ENCODE peak calls at places on chromosomes 13 and 19, in six cellular contexts. One of them, this sample, is unnamed.

GRCh38 chr19:54421169-54421516 is 5.9 kb downstream of the TTYH1 start:
- ATAC-seq in Panc1: no peak
- ATAC-seq in HCT116: no peak
- ATAC-seq in HepG2: no peak
- ATAC-seq in GM23338: peak; percentile 37
- ATAC-seq in K562: no peak
- ATAC-seq in this sample: no peak

GRCh38 chr19:2129022-2129421 is 22.3 kb downstream of the AP3D1 start:
- ATAC-seq in Panc1: no peak
- ATAC-seq in HCT116: no peak
- ATAC-seq in HepG2: no peak
- ATAC-seq in GM23338: no peak
- ATAC-seq in K562: no peak
- ATAC-seq in this sample: no peak

GRCh38 chr19:3006075-3006767 is 22.9 kb downstream of the TLE2 start:
- ATAC-seq in Panc1: peak; percentile 62
- ATAC-seq in HCT116: peak; percentile 97
- ATAC-seq in HepG2: no peak
- ATAC-seq in GM23338: peak; percentile 94
- ATAC-seq in K562: peak; percentile 100
- ATAC-seq in this sample: no peak

GRCh38 chr13:73924607-73925006 is 209.6 kb downstream of the KLF12 start:
- ATAC-seq in Panc1: no peak
- ATAC-seq in HCT116: no peak
- ATAC-seq in HepG2: no peak
- ATAC-seq in GM23338: no peak
- ATAC-seq in K562: no peak
- ATAC-seq in this sample: no peak

GRCh38 chr13:80630685-80631121 is 289.8 kb upstream of the SPRY2 start:
- ATAC-seq in Panc1: no peak
- ATAC-seq in HCT116: no peak
- ATAC-seq in HepG2: no peak
- ATAC-seq in GM23338: no peak
- ATAC-seq in K562: no peak
- ATAC-seq in this sample: peak; percentile 92

GRCh38 chr13:35716644-35717170 is 240.2 kb upstream of the MAB21L1 start:
- ATAC-seq in Panc1: no peak
- ATAC-seq in HCT116: no peak
- ATAC-seq in HepG2: no peak
- ATAC-seq in GM23338: no peak
- ATAC-seq in K562: no peak
- ATAC-seq in this sample: no peak

GRCh38 chr13:51745236-51745635 is 58.7 kb downstream of the DHRS12 start:
- ATAC-seq in Panc1: no peak
- ATAC-seq in HCT116: no peak
- ATAC-seq in HepG2: no peak
- ATAC-seq in GM23338: no peak
- ATAC-seq in K562: no peak
- ATAC-seq in this sample: no peak

GRCh38 chr13:44756411-44756810 is 180.3 kb upstream of the TSC22D1 start:
- ATAC-seq in Panc1: no peak
- ATAC-seq in HCT116: no peak
- ATAC-seq in HepG2: no peak
- ATAC-seq in GM23338: no peak
- ATAC-seq in K562: no peak
- ATAC-seq in this sample: no peak

GRCh38 chr19:39341720-39342604 is at the start of gene SAMD4B:
- ATAC-seq in Panc1: peak; percentile 94
- ATAC-seq in HCT116: peak; percentile 92
- ATAC-seq in HepG2: peak; percentile 94
- ATAC-seq in GM23338: peak; percentile 91
- ATAC-seq in K562: peak; percentile 95
- ATAC-seq in this sample: peak; percentile 97

GRCh38 chr13:90738881-90739280 is 608.6 kb upstream of the MIR17HG start:
- ATAC-seq in Panc1: no peak
- ATAC-seq in HCT116: no peak
- ATAC-seq in HepG2: no peak
- ATAC-seq in GM23338: no peak
- ATAC-seq in K562: no peak
- ATAC-seq in this sample: no peak

GRCh38 chr19:13579388-13580060 is 73.2 kb upstream of the CACNA1A start:
- ATAC-seq in Panc1: no peak
- ATAC-seq in HCT116: no peak
- ATAC-seq in HepG2: no peak
- ATAC-seq in GM23338: no peak
- ATAC-seq in K562: no peak
- ATAC-seq in this sample: no peak

GRCh38 chr13:33286143-33286542 is 588 bp upstream of the STARD13 start:
- ATAC-seq in Panc1: no peak
- ATAC-seq in HCT116: no peak
- ATAC-seq in HepG2: peak; percentile 17
- ATAC-seq in GM23338: peak; percentile 17
- ATAC-seq in K562: no peak
- ATAC-seq in this sample: no peak

GRCh38 chr19:39308531-39309304 is 11.9 kb downstream of the LRFN1 start:
- ATAC-seq in Panc1: peak; percentile 27
- ATAC-seq in HCT116: peak; percentile 59
- ATAC-seq in HepG2: no peak
- ATAC-seq in GM23338: peak; percentile 65
- ATAC-seq in K562: peak; percentile 75
- ATAC-seq in this sample: no peak

GRCh38 chr13:98358933-98359332 is 181.9 kb upstream of the RNF113B start:
- ATAC-seq in Panc1: no peak
- ATAC-seq in HCT116: no peak
- ATAC-seq in HepG2: no peak
- ATAC-seq in GM23338: no peak
- ATAC-seq in K562: no peak
- ATAC-seq in this sample: no peak

GRCh38 chr19:17184381-17184841 is 30.7 kb upstream of the USE1 start:
- ATAC-seq in Panc1: no peak
- ATAC-seq in HCT116: no peak
- ATAC-seq in HepG2: no peak
- ATAC-seq in GM23338: no peak
- ATAC-seq in K562: no peak
- ATAC-seq in this sample: no peak

GRCh38 chr19:16111909-16112752 is 442 bp downstream of the RAB8A start:
- ATAC-seq in Panc1: no peak
- ATAC-seq in HCT116: peak; percentile 2
- ATAC-seq in HepG2: peak; percentile 6
- ATAC-seq in GM23338: peak; percentile 4
- ATAC-seq in K562: peak; percentile 4
- ATAC-seq in this sample: no peak

GRCh38 chr13:44758595-44759221 is 182.6 kb upstream of the TSC22D1 start:
- ATAC-seq in Panc1: no peak
- ATAC-seq in HCT116: peak; percentile 58
- ATAC-seq in HepG2: peak; percentile 22
- ATAC-seq in GM23338: no peak
- ATAC-seq in K562: no peak
- ATAC-seq in this sample: no peak

GRCh38 chr19:45150180-45150579 is 10.6 kb downstream of the NKPD1 start:
- ATAC-seq in Panc1: no peak
- ATAC-seq in HCT116: no peak
- ATAC-seq in HepG2: no peak
- ATAC-seq in GM23338: no peak
- ATAC-seq in K562: no peak
- ATAC-seq in this sample: no peak

GRCh38 chr13:29782798-29783197 is 67.6 kb downstream of the UBL3 start:
- ATAC-seq in Panc1: no peak
- ATAC-seq in HCT116: no peak
- ATAC-seq in HepG2: no peak
- ATAC-seq in GM23338: no peak
- ATAC-seq in K562: no peak
- ATAC-seq in this sample: no peak

GRCh38 chr13:48492123-48493075 is 40.5 kb downstream of the RCBTB2 start:
- ATAC-seq in Panc1: no peak
- ATAC-seq in HCT116: no peak
- ATAC-seq in HepG2: no peak
- ATAC-seq in GM23338: no peak
- ATAC-seq in K562: peak; percentile 91
- ATAC-seq in this sample: peak; percentile 60

GRCh38 chr19:993831-994393 is 6.3 kb upstream of the GRIN3B start:
- ATAC-seq in Panc1: no peak
- ATAC-seq in HCT116: no peak
- ATAC-seq in HepG2: peak; percentile 9
- ATAC-seq in GM23338: peak; percentile 6
- ATAC-seq in K562: peak; percentile 8
- ATAC-seq in this sample: no peak

GRCh38 chr13:110455941-110456340 is 105.6 kb downstream of the RAB20 start:
- ATAC-seq in Panc1: peak; percentile 97
- ATAC-seq in HCT116: peak; percentile 98
- ATAC-seq in HepG2: peak; percentile 96
- ATAC-seq in GM23338: peak; percentile 95
- ATAC-seq in K562: peak; percentile 99
- ATAC-seq in this sample: peak; percentile 90

GRCh38 chr13:34011552-34012085 is 193.7 kb downstream of the RFC3 start:
- ATAC-seq in Panc1: no peak
- ATAC-seq in HCT116: peak; percentile 70
- ATAC-seq in HepG2: peak; percentile 100
- ATAC-seq in GM23338: no peak
- ATAC-seq in K562: no peak
- ATAC-seq in this sample: no peak

GRCh38 chr13:72255908-72256307 is 388.9 kb upstream of the DACH1 start:
- ATAC-seq in Panc1: no peak
- ATAC-seq in HCT116: peak; percentile 83
- ATAC-seq in HepG2: peak; percentile 96
- ATAC-seq in GM23338: peak; percentile 99
- ATAC-seq in K562: no peak
- ATAC-seq in this sample: no peak

GRCh38 chr13:114001331-114002008 is 27.6 kb upstream of the C13orf46 start:
- ATAC-seq in Panc1: no peak
- ATAC-seq in HCT116: no peak
- ATAC-seq in HepG2: peak; percentile 13
- ATAC-seq in GM23338: no peak
- ATAC-seq in K562: no peak
- ATAC-seq in this sample: no peak
- TF ChIP-seq POLR2AphosphoS5 in Panc1: no peak
- TF ChIP-seq POLR2AphosphoS5 in HCT116: no peak
- TF ChIP-seq POLR2AphosphoS5 in HepG2: no peak
- TF ChIP-seq POLR2AphosphoS5 in GM23338: no peak
- TF ChIP-seq POLR2AphosphoS5 in K562: no peak
- TF ChIP-seq POLR2AphosphoS5 in this sample: no peak

GRCh38 chr13:100835695-100836094 is 161.1 kb upstream of the TMTC4 start:
- ATAC-seq in Panc1: no peak
- ATAC-seq in HCT116: no peak
- ATAC-seq in HepG2: no peak
- ATAC-seq in GM23338: no peak
- ATAC-seq in K562: no peak
- ATAC-seq in this sample: no peak

GRCh38 chr13:100837611-100838010 is 163.0 kb upstream of the TMTC4 start:
- ATAC-seq in Panc1: no peak
- ATAC-seq in HCT116: no peak
- ATAC-seq in HepG2: no peak
- ATAC-seq in GM23338: peak; percentile 26
- ATAC-seq in K562: no peak
- ATAC-seq in this sample: no peak

GRCh38 chr13:100828226-100828625 is 153.6 kb upstream of the TMTC4 start:
- ATAC-seq in Panc1: no peak
- ATAC-seq in HCT116: peak; percentile 58
- ATAC-seq in HepG2: peak; percentile 98
- ATAC-seq in GM23338: peak; percentile 95
- ATAC-seq in K562: no peak
- ATAC-seq in this sample: no peak

GRCh38 chr13:100836696-100837095 is 162.1 kb upstream of the TMTC4 start:
- ATAC-seq in Panc1: no peak
- ATAC-seq in HCT116: no peak
- ATAC-seq in HepG2: no peak
- ATAC-seq in GM23338: no peak
- ATAC-seq in K562: no peak
- ATAC-seq in this sample: no peak

GRCh38 chr13:100833427-100833826 is 158.8 kb upstream of the TMTC4 start:
- ATAC-seq in Panc1: no peak
- ATAC-seq in HCT116: no peak
- ATAC-seq in HepG2: peak; percentile 48
- ATAC-seq in GM23338: no peak
- ATAC-seq in K562: no peak
- ATAC-seq in this sample: no peak
- H3K4me1 ChIP-seq in Panc1: no peaks in the 10 kb centered on the region
- H3K4me1 ChIP-seq in HCT116: no peaks in the 10 kb centered on the region
- H3K4me1 ChIP-seq in HepG2: no peaks in the 10 kb centered on the region
- H3K4me1 ChIP-seq in GM23338: no peaks in the 10 kb centered on the region
- H3K4me1 ChIP-seq in K562: no peaks in the 10 kb centered on the region
- H3K4me1 ChIP-seq in this sample: no peaks in the 10 kb centered on the region

GRCh38 chr19:37334179-37335071 is 36.5 kb upstream of the ZNF527 start:
- ATAC-seq in Panc1: peak; percentile 99
- ATAC-seq in HCT116: no peak
- ATAC-seq in HepG2: no peak
- ATAC-seq in GM23338: peak; percentile 95
- ATAC-seq in K562: peak; percentile 57
- ATAC-seq in this sample: peak; percentile 99
- TF ChIP-seq POLR2AphosphoS5 in Panc1: peak; percentile 96
- TF ChIP-seq POLR2AphosphoS5 in HCT116: no peak
- TF ChIP-seq POLR2AphosphoS5 in HepG2: no peak
- TF ChIP-seq POLR2AphosphoS5 in GM23338: peak; percentile 80
- TF ChIP-seq POLR2AphosphoS5 in K562: no peak
- TF ChIP-seq POLR2AphosphoS5 in this sample: peak; percentile 73

GRCh38 chr19:18515959-18516358 is 5.9 kb downstream of the ELL start:
- ATAC-seq in Panc1: no peak
- ATAC-seq in HCT116: no peak
- ATAC-seq in HepG2: no peak
- ATAC-seq in GM23338: no peak
- ATAC-seq in K562: no peak
- ATAC-seq in this sample: no peak

GRCh38 chr19:18514800-18515682 is 6.8 kb downstream of the ELL start:
- ATAC-seq in Panc1: no peak
- ATAC-seq in HCT116: no peak
- ATAC-seq in HepG2: peak; percentile 93
- ATAC-seq in GM23338: peak; percentile 22
- ATAC-seq in K562: peak; percentile 38
- ATAC-seq in this sample: peak; percentile 55

GRCh38 chr19:18518639-18519038 is 3.2 kb downstream of the ELL start:
- ATAC-seq in Panc1: no peak
- ATAC-seq in HCT116: no peak
- ATAC-seq in HepG2: peak; percentile 12
- ATAC-seq in GM23338: no peak
- ATAC-seq in K562: no peak
- ATAC-seq in this sample: no peak

GRCh38 chr19:18519962-18520847 is 1.7 kb downstream of the ELL start:
- ATAC-seq in Panc1: peak; percentile 46
- ATAC-seq in HCT116: peak; percentile 34
- ATAC-seq in HepG2: peak; percentile 52
- ATAC-seq in GM23338: peak; percentile 32
- ATAC-seq in K562: peak; percentile 56
- ATAC-seq in this sample: no peak

GRCh38 chr19:18517606-18518005 is 4.3 kb downstream of the ELL start:
- ATAC-seq in Panc1: no peak
- ATAC-seq in HCT116: no peak
- ATAC-seq in HepG2: no peak
- ATAC-seq in GM23338: no peak
- ATAC-seq in K562: no peak
- ATAC-seq in this sample: no peak
- H3K4me1 ChIP-seq in Panc1: peaks cover 16% of the 10 kb centered on the region
- H3K4me1 ChIP-seq in HCT116: peaks cover 15% of the 10 kb centered on the region
- H3K4me1 ChIP-seq in HepG2: peaks cover 75% of the 10 kb centered on the region
- H3K4me1 ChIP-seq in GM23338: peaks cover 4% of the 10 kb centered on the region
- H3K4me1 ChIP-seq in K562: peaks cover 20% of the 10 kb centered on the region
- H3K4me1 ChIP-seq in this sample: peaks cover 51% of the 10 kb centered on the region